ENCODE peak calls at places on chromosomes 3 and 15, in five cellular contexts. L, R, M, G and J are unnamed samples.

GRCh38 chr3:179430277-179430870 is 20.9 kb downstream of the GNB4 start:
- DNase-seq in L (no peak), R (no peak), M (no peak), G (no peak), J (no peak)

GRCh38 chr3:124429129-124429815 is 301.0 kb upstream of the UMPS start:
- DNase-seq in L (no peak), R (no peak), M (no peak), G (no peak), J (peak; percentile 25)

GRCh38 chr15:38072007-38072506 is 137.6 kb downstream of the TMCO5A start:
- DNase-seq in L (no peak), R (no peak), M (no peak), G (no peak), J (no peak)

GRCh38 chr15:55775316-55775715 is 32.4 kb upstream of the PRTG start:
- DNase-seq in L (no peak), R (no peak), M (no peak), G (no peak), J (no peak)

GRCh38 chr3:68007621-68008226 is 353.3 kb upstream of the SUCLG2 start:
- DNase-seq in L (peak; percentile 7), R (no peak), M (no peak), G (peak; percentile 21), J (no peak)

GRCh38 chr15:62299541-62299940 is 134.5 kb upstream of the C2CD4B start:
- DNase-seq in L (no peak), R (no peak), M (peak; percentile 72), G (no peak), J (no peak)

GRCh38 chr3:71536376-71536965 is 47.1 kb downstream of the FOXP1 start:
- DNase-seq in L (no peak), R (no peak), M (no peak), G (no peak), J (peak; percentile 82)

GRCh38 chr15:74525946-74526345 is 15.1 kb upstream of the ARID3B start:
- DNase-seq in L (no peak), R (no peak), M (no peak), G (no peak), J (peak; percentile 88)

GRCh38 chr15:82697735-82698407 is 11.8 kb downstream of the AP3B2 start:
- DNase-seq in L (no peak), R (no peak), M (no peak), G (no peak), J (no peak)

GRCh38 chr3:96836153-96836915 is 21.9 kb downstream of the EPHA6 start:
- DNase-seq in L (no peak), R (no peak), M (no peak), G (no peak), J (no peak)

GRCh38 chr15:55573224-55573623 is 14.9 kb downstream of the PYGO1 start:
- DNase-seq in L (no peak), R (no peak), M (no peak), G (no peak), J (no peak)

GRCh38 chr3:123028233-123028828 is 768 bp upstream of the SEMA5B start:
- DNase-seq in L (peak; percentile 5), R (no peak), M (peak; percentile 38), G (no peak), J (peak; percentile 85)